ENCODE peak calls at places on chromosome 16, in four cellular contexts. Q, F, M and R are unnamed samples.

GRCh38 chr16:26569793-26570192 is 496.9 kb upstream of the C16orf82 start:
- DNase-seq in Q (peak; percentile 43), F (no peak), M (no peak), R (no peak)

GRCh38 chr16:88754912-88755744 is 29.9 kb downstream of the PIEZO1 start:
- DNase-seq in Q (no peak), F (no peak), M (no peak), R (no peak)

GRCh38 chr16:75029854-75030253 is 31.0 kb downstream of the ZNRF1 start:
- DNase-seq in Q (no peak), F (no peak), M (no peak), R (no peak)

GRCh38 chr16:57611184-57611583 is 17.2 kb upstream of the ADGRG1 start:
- DNase-seq in Q (no peak), F (no peak), M (no peak), R (no peak)

GRCh38 chr16:10921536-10922327 is 20.5 kb downstream of the DEXI start:
- DNase-seq in Q (no peak), F (no peak), M (no peak), R (no peak)

GRCh38 chr16:25478476-25478875 is 213.3 kb upstream of the HS3ST4 start:
- DNase-seq in Q (no peak), F (no peak), M (no peak), R (no peak)

GRCh38 chr16:15775209-15775608 is 81.6 kb downstream of the MYH11 start:
- DNase-seq in Q (no peak), F (no peak), M (no peak), R (no peak)

GRCh38 chr16:70803354-70803753 is 2.4 kb upstream of the VAC14 start:
- DNase-seq in Q (no peak), F (no peak), M (no peak), R (no peak)

GRCh38 chr16:81625544-81626152 is 153.4 kb upstream of the PLCG2 start:
- DNase-seq in Q (no peak), F (no peak), M (no peak), R (peak; percentile 45)

GRCh38 chr16:69118994-69119393 is 13.4 kb downstream of the CHTF8 start:
- DNase-seq in Q (no peak), F (peak; percentile 32), M (no peak), R (no peak)

GRCh38 chr16:54118846-54119245 is 167.7 kb downstream of the IRX3 start:
- DNase-seq in Q (no peak), F (no peak), M (no peak), R (no peak)

GRCh38 chr16:78727536-78727935 is 628.1 kb downstream of the WWOX start:
- DNase-seq in Q (no peak), F (no peak), M (no peak), R (no peak)

GRCh38 chr16:11140466-11140865 is 115.5 kb downstream of the SOCS1 start:
- DNase-seq in Q (no peak), F (no peak), M (no peak), R (no peak)

GRCh38 chr16:53518550-53519416 is 15.8 kb upstream of the AKTIP start:
- DNase-seq in Q (peak; percentile 96), F (no peak), M (peak; percentile 69), R (no peak)

GRCh38 chr16:81128726-81129524 is 32.7 kb upstream of the GCSH start:
- DNase-seq in Q (no peak), F (no peak), M (no peak), R (no peak)

GRCh38 chr16:84003001-84003400 is 35.0 kb downstream of the NECAB2 start:
- DNase-seq in Q (no peak), F (no peak), M (no peak), R (no peak)

GRCh38 chr16:46918905-46919792 is 35.0 kb downstream of the GPT2 start:
- DNase-seq in Q (no peak), F (no peak), M (no peak), R (no peak)

GRCh38 chr16:50666658-50667496 is 14.2 kb downstream of the SNX20 start:
- DNase-seq in Q (no peak), F (no peak), M (no peak), R (no peak)

GRCh38 chr16:89037261-89038152 is 56.1 kb upstream of the ACSF3 start:
- DNase-seq in Q (peak; percentile 16), F (no peak), M (no peak), R (no peak)

GRCh38 chr16:77450790-77451487 is 16.1 kb upstream of the ADAMTS18 start:
- DNase-seq in Q (peak; percentile 6), F (no peak), M (no peak), R (no peak)

GRCh38 chr16:65497571-65497970 is 375.7 kb upstream of the CDH11 start:
- DNase-seq in Q (no peak), F (no peak), M (no peak), R (no peak)

GRCh38 chr16:57284952-57285263 is 436 bp upstream of the PLLP start:
- DNase-seq in Q (no peak), F (no peak), M (no peak), R (no peak)

GRCh38 chr16:53068423-53068833 is 13.6 kb downstream of the CHD9 start:
- DNase-seq in Q (peak; percentile 83), F (no peak), M (no peak), R (no peak)

GRCh38 chr16:81189100-81189664 is 49.3 kb upstream of the BCO1 start:
- DNase-seq in Q (no peak), F (peak; percentile 85), M (no peak), R (no peak)

GRCh38 chr16:88380619-88381018 is 2.1 kb upstream of the ZNF469 start:
- DNase-seq in Q (no peak), F (no peak), M (no peak), R (no peak)

GRCh38 chr16:48361540-48361939 is 23.7 kb downstream of the SIAH1 start:
- DNase-seq in Q (no peak), F (no peak), M (no peak), R (no peak)

GRCh38 chr16:67164599-67165061 is at the start of gene HSF4:
- DNase-seq in Q (peak; percentile 78), F (peak; percentile 90), M (no peak), R (no peak)

GRCh38 chr16:67162439-67163163 is 1.9 kb upstream of the HSF4 start:
- DNase-seq in Q (no peak), F (no peak), M (no peak), R (no peak)

GRCh38 chr16:67163164-67163902 is 1.2 kb upstream of the HSF4 start:
- DNase-seq in Q (no peak), F (no peak), M (no peak), R (no peak)

GRCh38 chr16:67165121-67166034 is 833 bp downstream of the HSF4 start:
- DNase-seq in Q (no peak), F (no peak), M (no peak), R (no peak)

DNA sequence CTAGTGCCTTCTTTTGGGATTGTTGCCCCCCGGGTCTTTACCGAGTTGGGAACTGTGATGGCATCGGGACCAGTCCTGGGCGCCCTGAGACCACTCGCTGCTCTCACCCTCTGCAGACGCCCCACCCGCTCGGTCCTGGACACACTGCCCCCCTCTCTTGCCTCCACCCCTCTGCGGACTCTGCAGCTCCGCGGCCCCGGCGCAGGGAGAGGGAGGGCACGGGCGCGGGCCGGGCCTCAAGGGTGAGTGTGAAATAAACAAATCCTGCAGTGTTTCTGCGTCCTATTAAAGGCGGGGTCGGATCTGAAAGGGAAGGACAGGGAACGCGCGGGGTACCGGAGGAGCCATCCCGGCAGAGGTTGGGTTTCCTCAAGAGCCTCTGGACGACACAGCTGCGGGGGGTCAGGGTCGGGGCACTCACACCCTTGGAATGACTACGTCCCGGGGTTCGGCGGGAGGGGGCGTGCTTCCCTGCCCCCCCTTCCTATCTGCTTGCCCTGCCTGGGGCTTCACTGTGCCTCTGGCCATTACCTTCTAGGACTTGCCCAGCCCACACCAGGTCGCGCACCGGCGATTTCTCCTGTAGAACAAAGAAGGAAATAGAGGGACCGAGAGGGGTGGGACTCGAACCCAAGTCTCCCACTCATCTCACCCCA is 514 bp upstream of the HSF4 start:
- DNase-seq in Q (no peak), F (peak; percentile 73), M (no peak), R (no peak)
- H3K4me3 ChIP-seq in Q (peak overlapping the region; percentile 49), F (peak overlapping the region; percentile 46), M (peak overlapping the region; percentile 15), R (peak overlapping the region; percentile 5)

GRCh38 chr16:30990105-30990504 is 5.1 kb downstream of the HSD3B7 start:
- DNase-seq in Q (no peak), F (no peak), M (no peak), R (no peak)
- TF ChIP-seq CTCF in Q (no peak), F (no peak), M (no peak), R (no peak)

DNA sequence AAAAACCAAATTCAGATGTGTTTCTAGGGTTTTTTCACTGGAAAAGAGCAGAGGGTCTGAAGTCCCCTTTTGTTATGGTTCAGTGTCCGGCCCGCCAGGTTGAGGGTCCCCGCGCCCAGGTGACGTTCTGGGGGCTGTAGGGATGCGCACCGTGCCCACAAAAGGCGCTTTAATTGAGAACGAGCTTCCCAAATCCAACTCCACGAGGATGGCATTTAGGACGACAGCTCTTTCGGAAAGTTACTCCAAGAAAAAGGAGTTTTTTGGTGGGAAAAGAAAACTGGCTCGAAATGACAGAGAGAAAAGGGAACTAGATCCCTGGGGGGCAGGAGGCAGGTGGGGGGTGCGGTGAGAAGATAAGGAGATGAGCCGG is 15.9 kb upstream of the ZFHX3 start:
- DNase-seq in Q (no peak), F (no peak), M (no peak), R (no peak)
- H3K4me3 ChIP-seq in Q (no peak overlapping the region), F (peak overlapping the region; percentile 34), M (no peak overlapping the region), R (no peak overlapping the region)

GRCh38 chr16:2855536-2855935 is 2.4 kb downstream of the PRSS22 start:
- DNase-seq in Q (no peak), F (no peak), M (no peak), R (no peak)

GRCh38 chr16:2852731-2853507 is 5.1 kb downstream of the PRSS22 start:
- DNase-seq in Q (no peak), F (no peak), M (no peak), R (no peak)

GRCh38 chr16:2853531-2854073 is 4.4 kb downstream of the PRSS22 start:
- DNase-seq in Q (no peak), F (no peak), M (no peak), R (no peak)

GRCh38 chr16:2856061-2856670 is 1.8 kb downstream of the PRSS22 start:
- DNase-seq in Q (no peak), F (no peak), M (no peak), R (no peak)

GRCh38 chr16:2854700-2855309 is 3.2 kb downstream of the PRSS22 start:
- DNase-seq in Q (no peak), F (no peak), M (no peak), R (no peak)
- TF ChIP-seq CTCF in Q (peak; percentile 68), F (peak; percentile 43), M (peak; percentile 77), R (peak; percentile 53)

GRCh38 chr16:85166699-85167588 is 54.7 kb upstream of the CIBAR2 start:
- DNase-seq in Q (no peak), F (no peak), M (no peak), R (no peak)
- H3K4me3 ChIP-seq in Q (no peak overlapping the region), F (no peak overlapping the region), M (no peak overlapping the region), R (no peak overlapping the region)

GRCh38 chr16:86151372-86151950 is 252.5 kb downstream of the IRF8 start:
- DNase-seq in Q (no peak), F (no peak), M (no peak), R (no peak)
- TF ChIP-seq CTCF in Q (no peak), F (no peak), M (no peak), R (no peak)

GRCh38 chr16:990516-991291 is 9.1 kb downstream of the SOX8 start:
- DNase-seq in Q (no peak), F (no peak), M (no peak), R (no peak)
- H3K4me3 ChIP-seq in Q (peak overlapping the region; percentile 31), F (no peak overlapping the region), M (no peak overlapping the region), R (no peak overlapping the region)

GRCh38 chr16:8855051-8855786 is 13.6 kb downstream of the CARHSP1 start:
- DNase-seq in Q (peak; percentile 14), F (peak; percentile 35), M (no peak), R (no peak)
- TF ChIP-seq CTCF in Q (peak; percentile 31), F (peak; percentile 10), M (peak; percentile 32), R (no peak)